ENCODE peak calls at places on chromosomes 12 and 14, in ten cellular contexts. G, F, K, C, W, R, B, O, Q and N are unnamed samples.

GRCh38 chr12:40762072-40762471 is 69.8 kb downstream of the CNTN1 start:
- DNase-seq in K (no peak), Q (no peak), W (no peak), G (no peak), R (no peak), O (peak; percentile 32), F (no peak), B (no peak), C (no peak), N (no peak)

GRCh38 chr14:77641534-77642341 is 25.3 kb upstream of the SPTLC2 start:
- DNase-seq in K (no peak), W (peak; percentile 82), R (no peak), C (peak; percentile 76), G (no peak), O (peak; percentile 27), F (no peak), B (no peak), Q (peak; percentile 75), N (peak; percentile 12)

GRCh38 chr12:113416091-113416754 is 6.0 kb upstream of the SDSL start:
- DNase-seq in W (no peak), O (peak; percentile 40), B (no peak), C (no peak), Q (no peak), G (no peak), R (no peak), K (no peak), F (no peak), N (no peak)

GRCh38 chr12:93226356-93226755 is 151.4 kb upstream of the NUDT4 start:
- DNase-seq in G (no peak), Q (no peak), C (peak; percentile 16), F (no peak), K (no peak), R (no peak), W (no peak), B (no peak), O (no peak), N (no peak)

GRCh38 chr14:52338282-52338681 is 24.2 kb downstream of the PTGER2 start:
- DNase-seq in Q (no peak), C (peak; percentile 53), R (no peak), B (no peak), G (peak; percentile 82), F (no peak), K (no peak), W (no peak), O (peak; percentile 65), N (peak; percentile 26)

GRCh38 chr12:34291001-34291400 is 268.7 kb downstream of the ALG10 start:
- DNase-seq in Q (no peak), R (no peak), O (no peak), B (no peak), W (no peak), F (no peak), G (no peak), C (no peak), K (no peak), N (no peak)

GRCh38 chr14:60933920-60934655 is 46.8 kb downstream of the TRMT5 start:
- DNase-seq in B (no peak), C (no peak), O (no peak), R (no peak), W (no peak), K (no peak), Q (no peak), G (no peak), F (no peak), N (no peak)

GRCh38 chr14:91985521-91986255 is 38.2 kb upstream of the FBLN5 start:
- DNase-seq in K (no peak), O (no peak), R (no peak), B (no peak), W (no peak), G (no peak), Q (no peak), C (peak; percentile 76), F (no peak), N (no peak)

GRCh38 chr12:132399092-132400010 is 70.0 kb upstream of the GALNT9 start:
- DNase-seq in Q (no peak), R (no peak), F (no peak), C (no peak), O (no peak), G (no peak), K (no peak), W (no peak), B (no peak), N (no peak)

GRCh38 chr12:13039557-13039956 is 4.6 kb upstream of the FAM234B start:
- DNase-seq in R (no peak), C (no peak), O (no peak), W (no peak), Q (no peak), B (no peak), F (no peak), K (no peak), G (no peak), N (no peak)

GRCh38 chr14:74661726-74662450 is 49.9 kb upstream of the LTBP2 start:
- DNase-seq in R (no peak), G (no peak), W (no peak), Q (no peak), B (no peak), K (no peak), F (no peak), O (no peak), C (no peak), N (no peak)

GRCh38 chr14:104573930-104574329 is 5.6 kb upstream of the C14orf180 start:
- DNase-seq in O (no peak), F (no peak), W (no peak), C (no peak), K (no peak), G (no peak), Q (no peak), B (no peak), R (no peak), N (no peak)

GRCh38 chr12:88958961-88959360 is 378.7 kb upstream of the KITLG start:
- DNase-seq in W (no peak), C (no peak), K (no peak), R (no peak), Q (no peak), F (no peak), G (no peak), O (no peak), B (no peak), N (no peak)